ENCODE peak calls at places on chromosome 5, in nine cellular contexts. K, Z, O, W, J, D, U, S and Q are unnamed samples.

GRCh38 chr5:7886849-7887460 is 18.0 kb downstream of the MTRR start:
- DNase-seq in U (no peak), Z (no peak), J (no peak), S (no peak), O (no peak), W (no peak), K (peak; percentile 72), D (no peak), Q (no peak)

GRCh38 chr5:62621280-62621679 is 42.7 kb downstream of the LRRC70 start:
- DNase-seq in Z (no peak), U (no peak), K (no peak), O (no peak), J (no peak), D (no peak), S (no peak), W (no peak), Q (no peak)

GRCh38 chr5:69167488-69167845 is 517 bp downstream of the CCNB1 start:
- DNase-seq in D (no peak), O (no peak), S (no peak), W (no peak), J (no peak), K (no peak), U (no peak), Z (no peak), Q (no peak)

GRCh38 chr5:86862093-86862492 is 244.4 kb downstream of the COX7C start:
- DNase-seq in K (no peak), Z (no peak), W (no peak), O (no peak), D (no peak), S (no peak), J (no peak), U (no peak), Q (no peak)

GRCh38 chr5:168020522-168021294 is 270.7 kb upstream of the WWC1 start:
- DNase-seq in S (no peak), Z (no peak), K (peak; percentile 8), J (no peak), O (no peak), W (no peak), D (no peak), U (no peak), Q (no peak)

GRCh38 chr5:61623401-61624069 is 291.5 kb downstream of the ZSWIM6 start:
- DNase-seq in U (no peak), O (no peak), S (no peak), D (no peak), W (no peak), J (no peak), Z (no peak), K (no peak), Q (no peak)

GRCh38 chr5:157253547-157253946 is 12.4 kb upstream of the CYFIP2 start:
- DNase-seq in O (peak; percentile 58), J (peak; percentile 75), D (peak; percentile 58), S (no peak), K (peak; percentile 47), U (no peak), W (peak; percentile 29), Z (no peak), Q (peak; percentile 52)

GRCh38 chr5:95530441-95530840 is 24.3 kb downstream of the SKIC3 start:
- DNase-seq in J (no peak), Z (no peak), D (no peak), W (no peak), S (no peak), O (no peak), U (no peak), K (peak; percentile 95), Q (no peak)

GRCh38 chr5:65152131-65152530 is 329.6 kb downstream of the ADAMTS6 start:
- DNase-seq in K (peak; percentile 51), S (no peak), Z (no peak), O (no peak), J (no peak), W (no peak), U (no peak), D (peak; percentile 39), Q (no peak)

GRCh38 chr5:139138790-139139189 is 59.4 kb downstream of the SIL1 start:
- DNase-seq in Z (peak; percentile 37), S (no peak), W (no peak), D (no peak), O (no peak), J (no peak), U (no peak), K (peak; percentile 56), Q (peak; percentile 53)

GRCh38 chr5:178323961-178324360 is 91.4 kb upstream of the PHYKPL start:
- DNase-seq in J (no peak), D (no peak), Z (no peak), U (no peak), K (no peak), S (no peak), W (no peak), O (peak; percentile 36), Q (no peak)

GRCh38 chr5:100430268-100430900 is 104.8 kb upstream of the FAM174A start:
- DNase-seq in S (peak; percentile 15), D (peak; percentile 16), W (no peak), U (no peak), J (peak; percentile 67), K (peak; percentile 30), Z (peak; percentile 25), O (peak; percentile 57), Q (peak; percentile 42)

GRCh38 chr5:138177936-138178515 is 404 bp downstream of the BRD8 start:
- DNase-seq in K (peak; percentile 18), O (peak; percentile 66), W (no peak), D (peak; percentile 39), J (peak; percentile 66), S (no peak), U (no peak), Z (no peak), Q (peak; percentile 11)

GRCh38 chr5:17151686-17152085 is 65.7 kb upstream of the BASP1 start:
- DNase-seq in J (no peak), S (no peak), Z (no peak), D (no peak), U (no peak), W (no peak), O (no peak), K (peak; percentile 40), Q (no peak)

GRCh38 chr5:95712347-95712958 is 18.7 kb upstream of the RHOBTB3 start:
- DNase-seq in W (no peak), S (no peak), O (no peak), J (peak; percentile 62), D (no peak), Z (no peak), U (no peak), K (peak; percentile 90), Q (no peak)

GRCh38 chr5:84861306-84861705 is 476.6 kb upstream of the EDIL3 start:
- DNase-seq in W (no peak), Z (no peak), S (no peak), O (no peak), D (no peak), J (no peak), K (peak; percentile 7), U (no peak), Q (no peak)

GRCh38 chr5:133081036-133081435 is 29.2 kb downstream of the HSPA4 start:
- DNase-seq in Z (no peak), D (no peak), O (no peak), S (no peak), K (no peak), U (no peak), W (no peak), J (no peak), Q (no peak)

GRCh38 chr5:36734422-36734821 is 128.0 kb downstream of the SLC1A3 start:
- DNase-seq in O (no peak), D (no peak), W (no peak), S (no peak), U (no peak), Z (no peak), K (peak; percentile 36), J (no peak), Q (peak; percentile 26)

GRCh38 chr5:34898258-34898895 is 16.9 kb downstream of the RAD1 start:
- DNase-seq in S (no peak), D (peak; percentile 62), Z (peak; percentile 58), J (peak; percentile 84), K (peak; percentile 77), W (peak; percentile 71), U (no peak), O (peak; percentile 54), Q (peak; percentile 76)

DNA sequence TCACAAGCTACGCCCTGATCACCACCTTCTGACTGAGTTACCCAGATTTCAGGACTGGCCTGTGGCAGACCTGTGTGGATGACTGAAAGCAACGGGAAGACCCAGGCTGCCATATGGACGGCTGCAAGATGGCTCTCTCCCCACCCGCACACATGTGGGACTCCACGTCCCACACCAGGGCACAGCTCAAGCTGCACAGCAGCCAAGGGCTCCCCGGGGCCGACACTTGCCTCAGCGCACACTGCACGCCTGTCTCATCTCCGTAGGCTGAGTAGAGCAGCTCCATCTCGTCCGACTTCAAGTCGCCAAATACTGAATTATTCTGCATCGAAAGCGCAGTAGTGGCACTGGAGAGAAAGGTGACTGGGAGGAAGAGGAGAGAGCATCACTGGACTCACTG is 14.5 kb downstream of the BRD9 start:
- DNase-seq in J (no peak), W (no peak), U (no peak), K (no peak), O (no peak), S (no peak), D (no peak), Z (no peak), Q (no peak)
- H3K36me3 ChIP-seq in J (no peaks in the 10 kb centered on the region), W (no peaks in the 10 kb centered on the region), U (peaks cover 42% of the 10 kb centered on the region), K (peaks cover 64% of the 10 kb centered on the region), O (no peaks in the 10 kb centered on the region), S (peaks cover 30% of the 10 kb centered on the region), D (peaks cover 49% of the 10 kb centered on the region), Z (peaks cover 15% of the 10 kb centered on the region), Q (peaks cover 31% of the 10 kb centered on the region)

GRCh38 chr5:55303238-55303690 is 4.2 kb downstream of the DHX29 start:
- DNase-seq in O (no peak), Z (no peak), U (no peak), W (no peak), D (no peak), S (no peak), K (peak; percentile 93), J (no peak), Q (no peak)
- TF ChIP-seq POLR2A in O (no peak), Z (no peak), U (no peak), W (no peak), D (no peak), S (no peak), K (no peak), J (no peak), Q (no peak)

DNA sequence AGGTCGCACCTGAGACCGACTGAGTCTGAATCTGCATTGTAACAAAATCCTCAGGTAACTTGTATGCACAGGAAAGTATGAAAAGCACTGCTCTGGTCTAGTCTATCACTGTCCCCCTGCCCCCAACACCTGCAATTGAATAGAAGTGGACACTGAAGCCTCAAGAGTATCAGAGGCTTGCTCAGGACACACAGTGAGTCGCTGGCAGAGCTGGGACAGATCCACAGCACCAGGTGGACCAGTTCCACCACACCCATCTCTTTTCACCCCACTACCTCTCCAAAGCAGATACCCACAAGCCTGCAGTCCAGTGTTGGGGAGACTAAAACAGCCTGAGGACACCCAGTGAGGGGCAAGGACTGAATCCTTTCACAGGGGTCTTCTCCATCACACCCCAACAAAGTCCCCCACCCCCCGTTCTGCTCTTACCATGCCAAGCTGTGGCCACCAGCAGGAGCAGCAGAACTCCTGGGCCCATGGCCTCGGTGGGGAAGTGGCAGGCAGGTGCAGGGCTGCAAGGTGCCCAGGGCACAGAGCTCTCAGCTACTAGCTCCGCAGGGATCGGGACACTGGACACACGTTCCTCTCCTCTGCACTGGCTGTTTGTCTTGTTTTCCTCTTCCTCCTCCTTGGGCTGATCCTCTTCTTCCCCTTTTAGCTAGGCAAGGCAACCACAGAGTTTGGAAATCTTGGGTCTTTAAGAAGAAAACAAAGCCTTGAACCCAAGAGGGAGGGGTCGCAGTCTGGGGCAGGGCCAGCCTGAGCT is at the start of gene CSF1R:
- DNase-seq in K (no peak), W (no peak), J (no peak), Z (no peak), U (no peak), S (no peak), D (no peak), O (no peak), Q (no peak)
- H3K4me3 ChIP-seq in K (no peak within 1 kb of the TSS), W (no peak within 1 kb of the TSS), J (peak within 1 kb of the TSS; percentile 7), Z (peak within 1 kb of the TSS; percentile 47), U (peak within 1 kb of the TSS; percentile 37), S (no peak within 1 kb of the TSS), D (peak within 1 kb of the TSS; percentile 1), O (peak within 1 kb of the TSS; percentile 23), Q (no peak within 1 kb of the TSS)

GRCh38 chr5:159190170-159190569 is 19.2 kb downstream of the RNF145 start:
- DNase-seq in Z (no peak), U (no peak), D (no peak), S (no peak), J (no peak), W (no peak), O (no peak), K (no peak), Q (no peak)
- H3K36me3 ChIP-seq in Z (peaks cover 6% of the 10 kb centered on the region), U (peaks cover 5% of the 10 kb centered on the region), D (peaks cover 17% of the 10 kb centered on the region), S (peaks cover 15% of the 10 kb centered on the region), J (no peaks in the 10 kb centered on the region), W (no peaks in the 10 kb centered on the region), O (no peaks in the 10 kb centered on the region), K (peaks cover 37% of the 10 kb centered on the region), Q (no peaks in the 10 kb centered on the region)